ENCODE peak calls at places on chromosomes 6 and 20, in six cellular contexts. L is left ventricle myocardium inferior, X is GM13976, V is PC-9, Z is psoas muscle, Y is HFFc6. W is an unnamed sample.

GRCh38 chr20:62805711-62806382 is 1.2 kb downstream of the OGFR start:
- DNase-seq in L (no peak), V (no peak), Y (no peak), X (no peak), Z (peak), W (no peak)

GRCh38 chr6:106684011-106684410 is 54.6 kb downstream of the QRSL1 start:
- DNase-seq in X (no peak), V (no peak), L (no peak), Y (no peak), Z (no peak), W (no peak)

GRCh38 chr6:41970436-41970846 is 28.8 kb upstream of the CCND3 start:
- DNase-seq in L (no peak), V (no peak), X (no peak), Z (peak), Y (peak), W (no peak)

GRCh38 chr20:49685809-49686208 is 27.9 kb downstream of the B4GALT5 start:
- DNase-seq in L (no peak), V (no peak), Y (peak), Z (no peak), X (no peak), W (no peak)

GRCh38 chr6:11207199-11207968 is 25.1 kb downstream of the NEDD9 start:
- DNase-seq in Y (peak), V (peak), Z (no peak), X (no peak), L (peak), W (no peak)

GRCh38 chr20:46127396-46128010 is 9.4 kb downstream of the CD40 start:
- DNase-seq in Y (no peak), Z (no peak), X (no peak), V (no peak), L (no peak), W (no peak)

GRCh38 chr6:41371992-41372525 is 36.7 kb downstream of the NCR2 start:
- DNase-seq in L (no peak), Y (no peak), V (no peak), Z (no peak), X (peak), W (no peak)

GRCh38 chr6:136647363-136647763 is 97.1 kb upstream of the MAP7 start:
- DNase-seq in V (no peak), Y (no peak), L (no peak), Z (no peak), X (peak), W (no peak)

GRCh38 chr6:92577077-92577719 is 842.2 kb downstream of the EPHA7 start:
- DNase-seq in L (no peak), Z (no peak), V (no peak), Y (no peak), X (no peak), W (no peak)

GRCh38 chr20:31617432-31618104 is 12.5 kb downstream of the ID1 start:
- DNase-seq in V (no peak), X (peak), Y (no peak), L (no peak), Z (no peak), W (no peak)

GRCh38 chr6:11848852-11849731 is 70.5 kb upstream of the ADTRP start:
- DNase-seq in X (no peak), L (no peak), V (no peak), Z (no peak), Y (no peak), W (no peak)

GRCh38 chr20:7159903-7160302 is 392.4 kb downstream of the BMP2 start:
- DNase-seq in V (no peak), Y (no peak), X (no peak), L (no peak), Z (no peak), W (no peak)

GRCh38 chr6:168031411-168032382 is 34.2 kb downstream of the KIF25 start:
- DNase-seq in X (no peak), L (peak), Z (no peak), V (no peak), Y (peak), W (no peak)

GRCh38 chr6:136568129-136568528 is 17.9 kb upstream of the MAP7 start:
- DNase-seq in X (no peak), Y (no peak), L (no peak), V (no peak), Z (no peak), W (no peak)

GRCh38 chr20:44549123-44549522 is 27.3 kb upstream of the SERINC3 start:
- DNase-seq in X (no peak), L (no peak), Z (no peak), V (no peak), Y (no peak), W (no peak)

GRCh38 chr20:35326021-35326731 is 34.0 kb upstream of the FAM83C start:
- DNase-seq in Y (no peak), V (no peak), Z (no peak), L (no peak), X (no peak), W (no peak)

GRCh38 chr20:46970937-46971630 is 76.4 kb downstream of the EYA2 start:
- DNase-seq in Z (no peak), V (no peak), L (no peak), Y (peak), X (no peak), W (no peak)

GRCh38 chr6:37083243-37084138 is 78.0 kb downstream of the FGD2 start:
- DNase-seq in X (no peak), Y (peak), L (peak), V (no peak), Z (peak), W (no peak)

GRCh38 chr6:42104807-42105713 is 37.4 kb downstream of the C6orf132 start:
- DNase-seq in L (no peak), V (no peak), X (no peak), Y (no peak), Z (no peak), W (no peak)

GRCh38 chr6:43396408-43397149 is 27.1 kb upstream of the ZNF318 start:
- DNase-seq in V (peak), X (no peak), L (no peak), Y (no peak), Z (no peak), W (no peak)

DNA sequence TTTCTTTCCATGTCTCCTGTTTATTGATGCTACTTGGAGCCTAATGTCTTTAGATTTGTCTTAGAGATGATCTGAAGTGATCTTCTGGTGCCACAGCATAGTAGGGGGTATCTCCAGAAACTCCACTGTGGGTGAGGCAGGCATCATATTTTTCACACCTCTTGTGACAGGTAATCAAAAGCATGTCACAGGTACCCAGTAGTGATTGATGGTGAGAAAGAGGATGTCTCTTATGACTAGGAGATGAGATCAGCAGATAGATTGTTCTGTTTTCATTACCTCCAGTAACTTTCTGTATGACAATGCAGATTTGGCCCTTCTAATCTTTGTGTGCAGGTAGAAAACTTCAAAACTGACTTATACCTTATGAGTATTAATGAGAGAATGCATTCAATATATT is 13.5 kb downstream of the NCOA7 start:
- DNase-seq in V (no peak), X (no peak), L (no peak), Y (no peak), Z (no peak), W (no peak)
- TF ChIP-seq CTCF in V (no peak), X (no peak), L (no peak), Y (no peak), Z (no peak), W (no peak)

GRCh38 chr6:16540804-16541752 is 220.2 kb downstream of the ATXN1 start:
- DNase-seq in X (peak), Y (no peak), Z (peak), L (peak), V (no peak), W (no peak)
- TF ChIP-seq CTCF in X (no peak), Y (no peak), Z (no peak), L (peak), V (no peak), W (no peak)

GRCh38 chr6:624979-625378 is 31.9 kb downstream of the HUS1B start:
- DNase-seq in Z (no peak), Y (peak), L (no peak), X (peak), V (no peak), W (no peak)
- TF ChIP-seq CTCF in Z (no peak), Y (peak), L (peak), X (no peak), V (no peak), W (no peak)

GRCh38 chr20:1209447-1210387 is 6.5 kb downstream of the C20orf202 start:
- DNase-seq in L (no peak), Z (no peak), Y (peak), V (peak), X (no peak), W (no peak)
- TF ChIP-seq CTCF in L (peak), Z (no peak), Y (peak), V (peak), X (no peak), W (peak)

W was measured in progenitor cell of endocrine pancreas.